ENCODE peak calls at places on chromosomes 4 and X, in five cellular contexts. L is HepG2, R is K562, Z is H1, V is GM12878. D is an unnamed sample.
A peak's percentile ranks its signal among the peaks of the same experiment; 100 is the strongest.

GRCh38 chrX:10833299-10834169 is 213.1 kb upstream of the MID1 start:
- DNase-seq in V (no peak), L (peak; percentile 10), R (peak; percentile 27), Z (peak; percentile 10), D (no peak)

GRCh38 chrX:21656587-21657317 is 1.4 kb downstream of the KLHL34 start:
- DNase-seq in Z (no peak), R (no peak), L (no peak), V (no peak), D (no peak)

GRCh38 chrX:50492720-50493119 is 22.1 kb upstream of the DGKK start:
- DNase-seq in R (no peak), V (no peak), L (no peak), Z (no peak), D (no peak)

GRCh38 chrX:21384178-21384577 is 10.0 kb downstream of the CNKSR2 start:
- DNase-seq in V (no peak), R (no peak), L (no peak), Z (no peak), D (no peak)

GRCh38 chr4:156547891-156548290 is 423.7 kb downstream of the PDGFC start:
- DNase-seq in L (no peak), R (no peak), V (no peak), Z (no peak), D (no peak)

GRCh38 chr4:174304664-174305063 is 21.0 kb downstream of the CEP44 start:
- DNase-seq in L (no peak), Z (no peak), R (no peak), V (no peak), D (no peak)

GRCh38 chr4:151960449-151961246 is 199.8 kb upstream of the GATB start:
- DNase-seq in R (no peak), L (no peak), V (no peak), Z (no peak), D (no peak)

GRCh38 chr4:133146574-133147198 is 2.4 kb upstream of the PCDH10 start:
- DNase-seq in V (no peak), Z (no peak), R (peak; percentile 46), L (peak; percentile 15), D (peak; percentile 21)

GRCh38 chrX:118729043-118729652 is 1.7 kb downstream of the IL13RA1 start:
- DNase-seq in L (no peak), Z (no peak), R (no peak), V (no peak), D (no peak)

GRCh38 chrX:46589977-46590723 is 16.6 kb downstream of the CHST7 start:
- DNase-seq in R (no peak), Z (no peak), V (no peak), L (no peak), D (no peak)

GRCh38 chrX:136725446-136726104 is 55.2 kb downstream of the ARHGEF6 start:
- DNase-seq in R (no peak), Z (no peak), L (no peak), V (no peak), D (no peak)

GRCh38 chr4:147511005-147511660 is 30.2 kb downstream of the EDNRA start:
- DNase-seq in Z (no peak), R (no peak), L (no peak), V (no peak), D (no peak)

GRCh38 chr4:120348521-120348920 is 281.9 kb upstream of the MAD2L1 start:
- DNase-seq in Z (no peak), R (no peak), L (no peak), V (no peak), D (no peak)

GRCh38 chr4:101238706-101239105 is 108.6 kb downstream of the PPP3CA start:
- DNase-seq in Z (no peak), V (no peak), R (no peak), L (no peak), D (no peak)

GRCh38 chr4:8242782-8243556 is 26.6 kb upstream of the HTRA3 start:
- DNase-seq in L (no peak), V (no peak), R (peak; percentile 48), Z (no peak), D (no peak)

GRCh38 chr4:41428941-41429669 is 108.9 kb upstream of the LIMCH1 start:
- DNase-seq in L (no peak), V (no peak), R (no peak), Z (no peak), D (no peak)

GRCh38 chr4:140756292-140757219 is at the start of gene TBC1D9:
- DNase-seq in L (peak; percentile 68), V (peak; percentile 25), Z (peak; percentile 91), R (peak; percentile 9), D (peak; percentile 46)

DNA sequence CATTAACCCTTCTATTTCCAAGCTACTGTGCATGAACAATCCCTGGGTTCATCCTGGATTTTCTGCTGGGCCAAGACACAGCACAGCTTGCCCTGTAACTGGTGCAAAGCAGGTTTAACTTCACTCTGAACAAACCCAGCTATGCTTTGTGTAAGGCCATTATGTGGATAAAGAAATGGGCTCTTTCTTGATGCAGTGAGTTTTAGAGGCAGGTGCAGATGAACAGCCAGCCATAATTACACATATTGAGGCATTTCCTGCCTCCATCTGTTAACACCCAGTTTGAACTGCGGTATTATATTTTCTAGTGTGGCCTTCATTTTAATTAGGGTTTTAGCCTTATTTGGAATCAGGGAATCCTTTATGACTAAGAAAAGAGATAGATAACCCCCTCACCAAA is 68.7 kb upstream of the ARX start:
- DNase-seq in R (no peak), Z (no peak), L (no peak), V (no peak), D (no peak)
- TF ChIP-seq TAF1 in R (no peak), Z (no peak), L (no peak), V (no peak), D (no peak)

GRCh38 chr4:7068279-7068842 is 497 bp upstream of the GRPEL1 start:
- DNase-seq in Z (no peak), R (no peak), V (no peak), L (no peak), D (no peak)
- TF ChIP-seq POLR2A in Z (no peak), R (peak; percentile 81), V (peak; percentile 79), L (no peak), D (no peak)

GRCh38 chrX:151006410-151007109 is 23.4 kb downstream of the HMGB3 start:
- DNase-seq in L (no peak), R (no peak), V (no peak), Z (no peak), D (no peak)

GRCh38 chrX:151004085-151004484 is 20.9 kb downstream of the HMGB3 start:
- DNase-seq in V (no peak), R (no peak), L (peak; percentile 3), Z (no peak), D (no peak)

DNA sequence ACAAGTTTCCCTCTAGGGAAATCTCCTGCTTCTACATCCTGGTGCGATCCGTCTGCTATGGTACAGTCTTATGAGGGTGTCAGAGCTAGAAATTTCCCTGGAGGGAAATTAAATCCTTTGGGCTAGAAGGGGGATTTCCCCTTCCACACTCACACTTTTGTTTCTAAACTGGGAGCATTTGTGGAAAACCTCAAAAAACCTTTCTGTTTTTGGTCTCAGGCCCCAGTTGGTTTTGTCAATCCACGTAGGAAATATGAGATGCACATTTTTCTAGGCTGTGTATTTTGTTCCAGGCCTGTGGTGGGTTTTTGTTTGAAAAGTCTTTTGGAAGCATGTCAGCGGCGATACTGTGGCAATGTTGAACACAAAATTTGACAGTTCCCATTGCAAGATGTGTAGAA is 17.8 kb downstream of the HMGB3 start:
- DNase-seq in V (no peak), R (no peak), L (no peak), Z (no peak), D (no peak)
- TF ChIP-seq TAF1 in V (no peak), R (no peak), L (no peak), Z (no peak), D (no peak)

GRCh38 chrX:48800574-48801280 is 1.1 kb upstream of the HDAC6 start:
- DNase-seq in R (peak; percentile 96), L (no peak), V (no peak), Z (no peak), D (no peak)

GRCh38 chrX:48802813-48803261 is 970 bp downstream of the HDAC6 start:
- DNase-seq in V (no peak), Z (no peak), L (no peak), R (no peak), D (no peak)

GRCh38 chrX:48802089-48802812 is 384 bp downstream of the HDAC6 start:
- DNase-seq in Z (peak; percentile 27), V (peak; percentile 40), R (peak; percentile 93), L (peak; percentile 85), D (peak; percentile 49)

GRCh38 chrX:48798318-48798717 is 3.5 kb upstream of the HDAC6 start:
- DNase-seq in L (no peak), V (no peak), Z (no peak), R (peak; percentile 13), D (no peak)

DNA sequence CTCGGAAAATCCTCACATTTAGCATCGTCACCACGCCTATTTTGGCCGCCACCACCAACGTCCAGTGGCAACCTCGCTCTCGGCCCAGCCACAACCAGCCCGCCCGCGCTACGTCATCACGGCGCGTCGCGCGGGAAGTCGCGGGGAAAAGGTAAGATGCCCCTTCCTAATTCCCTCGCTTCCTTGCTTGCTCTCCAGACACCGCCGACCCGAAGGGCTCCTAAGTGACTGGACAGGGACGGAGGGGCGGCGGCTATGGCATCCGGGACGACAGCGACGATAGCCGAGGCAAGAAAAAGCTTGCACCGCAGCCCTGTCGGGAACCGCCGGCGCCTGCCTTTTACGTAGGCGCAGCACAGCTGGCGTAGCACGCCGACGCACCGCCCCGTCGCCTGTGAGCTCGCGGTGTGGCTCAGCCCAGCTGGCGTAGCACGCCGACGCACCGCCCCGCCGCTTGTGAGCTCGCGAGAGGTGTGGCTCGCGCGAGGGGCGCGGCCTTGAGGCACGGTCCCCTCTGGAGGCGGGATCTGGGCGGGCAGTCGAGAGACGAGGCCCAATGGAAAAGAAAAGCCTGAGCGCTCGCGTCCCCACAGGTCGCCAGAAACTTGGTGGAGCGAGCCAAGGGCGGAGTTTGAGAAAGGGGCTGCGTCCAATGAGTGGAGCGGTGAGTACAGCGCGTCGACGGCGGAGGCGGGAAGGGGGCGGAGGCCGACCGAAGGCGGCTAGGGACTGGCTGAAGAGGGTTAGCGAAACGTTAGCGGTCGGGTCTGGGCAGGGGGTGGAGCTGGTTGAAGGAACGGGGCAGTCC is at the start of gene HDAC6:
- DNase-seq in Z (peak; percentile 94), V (peak; percentile 94), R (peak; percentile 99), L (peak; percentile 95), D (peak; percentile 79)
- TF ChIP-seq POLR2A in Z (peak; percentile 25), V (peak; percentile 75), R (no peak), L (no peak), D (no peak)